ENCODE peak calls at places on chromosomes 16 and 17, in six cellular contexts. One of them, this sample, is unnamed. For H3K4me1, the result is how much of the 10 kb centered on the place peaks cover.

GRCh38 chr17:79950711-79951110 is 85.0 kb downstream of the TBC1D16 start:
- DNase-seq in heart right ventricle: no peak
- DNase-seq in body of pancreas: peak
- DNase-seq in adrenal gland: no peak
- DNase-seq in prostate gland: no peak
- DNase-seq in fibroblast of lung: peak
- DNase-seq in this sample: no peak

GRCh38 chr16:28149016-28149888 is 62.5 kb downstream of the XPO6 start:
- DNase-seq in body of pancreas: no peak
- DNase-seq in heart right ventricle: no peak
- DNase-seq in prostate gland: no peak
- DNase-seq in fibroblast of lung: no peak
- DNase-seq in adrenal gland: no peak
- DNase-seq in this sample: no peak

GRCh38 chr17:28379814-28380571 is 8.5 kb downstream of the SARM1 start:
- DNase-seq in adrenal gland: no peak
- DNase-seq in body of pancreas: no peak
- DNase-seq in heart right ventricle: no peak
- DNase-seq in fibroblast of lung: peak
- DNase-seq in prostate gland: no peak
- DNase-seq in this sample: peak

GRCh38 chr16:3007957-3008748 is 4.6 kb upstream of the CLDN9 start:
- DNase-seq in heart right ventricle: no peak
- DNase-seq in prostate gland: no peak
- DNase-seq in adrenal gland: no peak
- DNase-seq in fibroblast of lung: no peak
- DNase-seq in body of pancreas: peak
- DNase-seq in this sample: no peak

GRCh38 chr17:58525239-58525638 is 10.8 kb upstream of the MTMR4 start:
- DNase-seq in heart right ventricle: peak
- DNase-seq in fibroblast of lung: peak
- DNase-seq in adrenal gland: no peak
- DNase-seq in prostate gland: no peak
- DNase-seq in body of pancreas: no peak
- DNase-seq in this sample: no peak

GRCh38 chr17:59093702-59094231 is 12.9 kb downstream of the TRIM37 start:
- DNase-seq in fibroblast of lung: peak
- DNase-seq in heart right ventricle: peak
- DNase-seq in prostate gland: no peak
- DNase-seq in body of pancreas: peak
- DNase-seq in adrenal gland: no peak
- DNase-seq in this sample: peak

GRCh38 chr16:57736419-57737281 is 1.1 kb downstream of the KATNB1 start:
- DNase-seq in adrenal gland: no peak
- DNase-seq in body of pancreas: no peak
- DNase-seq in prostate gland: no peak
- DNase-seq in fibroblast of lung: peak
- DNase-seq in heart right ventricle: no peak
- DNase-seq in this sample: peak

GRCh38 chr17:40340880-40341807 is 23.4 kb downstream of the GJD3 start:
- DNase-seq in body of pancreas: peak
- DNase-seq in adrenal gland: peak
- DNase-seq in fibroblast of lung: peak
- DNase-seq in prostate gland: peak
- DNase-seq in heart right ventricle: peak
- DNase-seq in this sample: peak

GRCh38 chr17:39939031-39939430 is 11.5 kb downstream of the LRRC3C start:
- DNase-seq in heart right ventricle: no peak
- DNase-seq in body of pancreas: no peak
- DNase-seq in fibroblast of lung: no peak
- DNase-seq in prostate gland: no peak
- DNase-seq in adrenal gland: no peak
- DNase-seq in this sample: no peak

GRCh38 chr16:77834600-77834963 is 46.2 kb downstream of the VAT1L start:
- DNase-seq in adrenal gland: no peak
- DNase-seq in heart right ventricle: no peak
- DNase-seq in fibroblast of lung: peak
- DNase-seq in prostate gland: no peak
- DNase-seq in body of pancreas: no peak
- DNase-seq in this sample: no peak

GRCh38 chr16:51807551-51807950 is 656.5 kb upstream of the SALL1 start:
- DNase-seq in adrenal gland: no peak
- DNase-seq in heart right ventricle: no peak
- DNase-seq in prostate gland: no peak
- DNase-seq in fibroblast of lung: no peak
- DNase-seq in body of pancreas: no peak
- DNase-seq in this sample: no peak

GRCh38 chr17:83083368-83084201 is 4.2 kb downstream of the METRNL start:
- DNase-seq in body of pancreas: no peak
- DNase-seq in heart right ventricle: no peak
- DNase-seq in fibroblast of lung: peak
- DNase-seq in adrenal gland: no peak
- DNase-seq in prostate gland: no peak
- DNase-seq in this sample: peak

GRCh38 chr17:57404807-57405485 is 148.6 kb downstream of the MSI2 start:
- DNase-seq in body of pancreas: no peak
- DNase-seq in fibroblast of lung: no peak
- DNase-seq in prostate gland: no peak
- DNase-seq in adrenal gland: no peak
- DNase-seq in heart right ventricle: no peak
- DNase-seq in this sample: no peak

GRCh38 chr17:81842725-81843504 is 8.1 kb upstream of the PPP1R27 start:
- DNase-seq in body of pancreas: peak
- DNase-seq in heart right ventricle: no peak
- DNase-seq in adrenal gland: peak
- DNase-seq in prostate gland: no peak
- DNase-seq in fibroblast of lung: no peak
- DNase-seq in this sample: no peak

GRCh38 chr17:16820979-16821543 is 131.0 kb downstream of the CCDC144A start:
- DNase-seq in fibroblast of lung: no peak
- DNase-seq in adrenal gland: no peak
- DNase-seq in body of pancreas: no peak
- DNase-seq in heart right ventricle: no peak
- DNase-seq in prostate gland: no peak
- DNase-seq in this sample: no peak

GRCh38 chr17:80361495-80362220 is 53.3 kb upstream of the ENDOV start:
- DNase-seq in fibroblast of lung: no peak
- DNase-seq in body of pancreas: no peak
- DNase-seq in adrenal gland: no peak
- DNase-seq in heart right ventricle: no peak
- DNase-seq in prostate gland: no peak
- DNase-seq in this sample: peak

GRCh38 chr17:36534117-36534880 is at the start of gene MYO19:
- DNase-seq in fibroblast of lung: peak
- DNase-seq in prostate gland: peak
- DNase-seq in body of pancreas: peak
- DNase-seq in adrenal gland: peak
- DNase-seq in heart right ventricle: peak
- DNase-seq in this sample: peak

GRCh38 chr16:80197790-80198201 is 343.0 kb upstream of the DYNLRB2 start:
- DNase-seq in adrenal gland: no peak
- DNase-seq in body of pancreas: no peak
- DNase-seq in prostate gland: no peak
- DNase-seq in heart right ventricle: no peak
- DNase-seq in fibroblast of lung: peak
- DNase-seq in this sample: no peak

GRCh38 chr17:48175692-48176450 is 68.3 kb downstream of the SNX11 start:
- DNase-seq in fibroblast of lung: peak
- DNase-seq in body of pancreas: no peak
- DNase-seq in heart right ventricle: no peak
- DNase-seq in prostate gland: no peak
- DNase-seq in adrenal gland: no peak
- DNase-seq in this sample: no peak

GRCh38 chr16:29148867-29149272 is 164.0 kb downstream of the LAT start:
- DNase-seq in fibroblast of lung: no peak
- DNase-seq in prostate gland: no peak
- DNase-seq in heart right ventricle: peak
- DNase-seq in adrenal gland: no peak
- DNase-seq in body of pancreas: no peak
- DNase-seq in this sample: no peak

GRCh38 chr16:53517851-53518250 is 14.8 kb upstream of the AKTIP start:
- DNase-seq in prostate gland: no peak
- DNase-seq in adrenal gland: no peak
- DNase-seq in heart right ventricle: no peak
- DNase-seq in body of pancreas: no peak
- DNase-seq in fibroblast of lung: no peak
- DNase-seq in this sample: no peak

GRCh38 chr16:54928421-54929089 is 2.1 kb upstream of the IRX5 start:
- DNase-seq in prostate gland: peak
- DNase-seq in adrenal gland: peak
- DNase-seq in body of pancreas: peak
- DNase-seq in fibroblast of lung: peak
- DNase-seq in heart right ventricle: peak
- DNase-seq in this sample: peak

GRCh38 chr16:56029026-56029425 is 153.9 kb upstream of the CES5A start:
- DNase-seq in fibroblast of lung: no peak
- DNase-seq in heart right ventricle: no peak
- DNase-seq in body of pancreas: no peak
- DNase-seq in adrenal gland: no peak
- DNase-seq in prostate gland: no peak
- DNase-seq in this sample: no peak

GRCh38 chr16:71499775-71500364 is 10.7 kb upstream of the ZNF19 start:
- DNase-seq in adrenal gland: peak
- DNase-seq in fibroblast of lung: peak
- DNase-seq in body of pancreas: peak
- DNase-seq in heart right ventricle: no peak
- DNase-seq in prostate gland: peak
- DNase-seq in this sample: peak

GRCh38 chr16:56315955-56316354 is 109.4 kb downstream of the AMFR start:
- DNase-seq in fibroblast of lung: no peak
- DNase-seq in prostate gland: no peak
- DNase-seq in body of pancreas: no peak
- DNase-seq in heart right ventricle: no peak
- DNase-seq in adrenal gland: no peak
- DNase-seq in this sample: no peak

GRCh38 chr17:34542700-34543336 is 36.6 kb upstream of the TMEM132E start:
- DNase-seq in prostate gland: peak
- DNase-seq in body of pancreas: peak
- DNase-seq in heart right ventricle: no peak
- DNase-seq in fibroblast of lung: peak
- DNase-seq in adrenal gland: peak
- DNase-seq in this sample: peak

GRCh38 chr17:82816358-82816757 is 23.5 kb downstream of the ZNF750 start:
- DNase-seq in adrenal gland: no peak
- DNase-seq in body of pancreas: no peak
- DNase-seq in fibroblast of lung: no peak
- DNase-seq in heart right ventricle: no peak
- DNase-seq in prostate gland: no peak
- DNase-seq in this sample: no peak

GRCh38 chr17:65925606-65926307 is 266.2 kb downstream of the CEP112 start:
- DNase-seq in heart right ventricle: no peak
- DNase-seq in prostate gland: no peak
- DNase-seq in body of pancreas: no peak
- DNase-seq in adrenal gland: no peak
- DNase-seq in fibroblast of lung: peak
- DNase-seq in this sample: no peak

GRCh38 chr17:73998246-73999220 is 204.9 kb upstream of the RPL38 start:
- DNase-seq in body of pancreas: peak
- DNase-seq in fibroblast of lung: no peak
- DNase-seq in adrenal gland: peak
- DNase-seq in heart right ventricle: peak
- DNase-seq in prostate gland: peak
- DNase-seq in this sample: peak

GRCh38 chr17:1906622-1907021 is 76.8 kb downstream of the RPA1 start:
- DNase-seq in adrenal gland: no peak
- DNase-seq in body of pancreas: no peak
- DNase-seq in heart right ventricle: no peak
- DNase-seq in fibroblast of lung: no peak
- DNase-seq in prostate gland: no peak
- DNase-seq in this sample: no peak

GRCh38 chr17:11561702-11562101 is 36.6 kb upstream of the DNAH9 start:
- DNase-seq in fibroblast of lung: no peak
- DNase-seq in prostate gland: no peak
- DNase-seq in adrenal gland: no peak
- DNase-seq in heart right ventricle: no peak
- DNase-seq in body of pancreas: no peak
- DNase-seq in this sample: no peak

GRCh38 chr17:81381632-81382577 is 13.4 kb upstream of the BAHCC1 start:
- DNase-seq in fibroblast of lung: no peak
- DNase-seq in heart right ventricle: no peak
- DNase-seq in prostate gland: no peak
- DNase-seq in body of pancreas: no peak
- DNase-seq in adrenal gland: no peak
- DNase-seq in this sample: no peak

GRCh38 chr17:8122391-8122922 is 1.4 kb downstream of the HES7 start:
- DNase-seq in prostate gland: no peak
- DNase-seq in fibroblast of lung: peak
- DNase-seq in body of pancreas: peak
- DNase-seq in adrenal gland: no peak
- DNase-seq in heart right ventricle: no peak
- DNase-seq in this sample: no peak
- H3K4me1 ChIP-seq in prostate gland: under half
- H3K4me1 ChIP-seq in fibroblast of lung: under half
- H3K4me1 ChIP-seq in body of pancreas: half or more
- H3K4me1 ChIP-seq in adrenal gland: half or more
- H3K4me1 ChIP-seq in heart right ventricle: half or more
- H3K4me1 ChIP-seq in this sample: under half

DNA sequence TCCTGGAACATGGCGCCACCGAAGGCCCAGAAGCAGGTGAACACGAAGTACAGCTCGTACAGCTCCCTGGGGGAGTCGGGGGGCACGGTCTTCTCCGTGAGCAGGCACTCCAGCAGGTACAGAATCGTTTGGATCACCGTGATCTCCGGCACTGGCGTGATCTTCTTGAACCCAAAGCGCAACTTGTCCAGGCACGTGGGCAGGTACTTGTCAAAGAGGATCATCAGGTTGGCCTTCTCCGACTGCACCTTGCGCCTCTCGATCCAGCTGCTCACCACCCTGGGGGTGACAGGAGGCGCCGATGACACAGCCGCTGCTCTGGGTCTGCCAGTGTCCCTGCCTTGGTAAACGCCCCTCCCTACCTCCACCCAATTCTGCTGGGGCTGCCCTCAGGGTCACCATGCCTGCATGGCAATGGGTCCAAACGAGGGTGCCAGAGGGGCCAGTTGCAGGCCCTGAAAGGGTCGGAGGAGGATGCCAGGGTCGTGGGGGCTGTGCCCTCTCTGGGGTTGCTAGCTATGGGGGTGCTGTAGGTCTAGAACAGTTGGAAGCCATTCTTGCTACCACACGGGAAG is 90.9 kb downstream of the DNAH17 start:
- DNase-seq in fibroblast of lung: no peak
- DNase-seq in body of pancreas: no peak
- DNase-seq in prostate gland: no peak
- DNase-seq in adrenal gland: no peak
- DNase-seq in heart right ventricle: no peak
- DNase-seq in this sample: no peak
- H3K4me3 ChIP-seq in fibroblast of lung: no peak
- H3K4me3 ChIP-seq in body of pancreas: no peak
- H3K4me3 ChIP-seq in prostate gland: no peak
- H3K4me3 ChIP-seq in adrenal gland: no peak
- H3K4me3 ChIP-seq in heart right ventricle: no peak
- H3K4me3 ChIP-seq in this sample: no peak

GRCh38 chr17:13940858-13941665 is 128.2 kb upstream of the COX10 start:
- DNase-seq in heart right ventricle: no peak
- DNase-seq in fibroblast of lung: peak
- DNase-seq in body of pancreas: no peak
- DNase-seq in prostate gland: no peak
- DNase-seq in adrenal gland: no peak
- DNase-seq in this sample: no peak
- TF ChIP-seq CTCF in heart right ventricle: no peak
- TF ChIP-seq CTCF in fibroblast of lung: no peak
- TF ChIP-seq CTCF in body of pancreas: no peak
- TF ChIP-seq CTCF in prostate gland: no peak
- TF ChIP-seq CTCF in adrenal gland: no peak
- TF ChIP-seq CTCF in this sample: no peak

GRCh38 chr16:64615647-64616280 is 506.1 kb downstream of the CDH11 start:
- DNase-seq in adrenal gland: no peak
- DNase-seq in fibroblast of lung: peak
- DNase-seq in prostate gland: no peak
- DNase-seq in body of pancreas: no peak
- DNase-seq in heart right ventricle: no peak
- DNase-seq in this sample: peak
- H3K4me1 ChIP-seq in adrenal gland: under half
- H3K4me1 ChIP-seq in fibroblast of lung: under half
- H3K4me1 ChIP-seq in prostate gland: under half
- H3K4me1 ChIP-seq in body of pancreas: under half
- H3K4me1 ChIP-seq in heart right ventricle: under half
- H3K4me1 ChIP-seq in this sample: under half

This sample was measured in BE2C.